ENCODE peak calls at places on chromosomes 5 and 9, in ten cellular contexts. S is choroid plexus epithelial cell, L is colonic mucosa, Z is cardiac fibroblast, V is OCI-LY7, N is brain microvascular endothelial cell, F is mucosa of descending colon, Y is astrocyte of the spinal cord, I is adrenal gland, K is IMR-90. H is an unnamed sample.

GRCh38 chr9:115952667-115953316 is 200.8 kb upstream of the PAPPA start:
- DNase-seq in N (peak; percentile 78), Z (peak; percentile 91), L (no peak), V (no peak), F (no peak), I (no peak), S (peak; percentile 89), Y (peak; percentile 68), K (peak; percentile 88), H (no peak)

GRCh38 chr9:76598971-76599370 is 140.0 kb downstream of the GCNT1 start:
- DNase-seq in Y (no peak), V (no peak), N (no peak), K (no peak), F (no peak), L (no peak), Z (peak; percentile 35), S (no peak), I (no peak), H (no peak)

GRCh38 chr9:129258823-129259301 is 80.8 kb upstream of the IER5L start:
- DNase-seq in N (no peak), L (no peak), F (no peak), V (no peak), I (no peak), Z (no peak), Y (no peak), K (no peak), S (no peak), H (no peak)

GRCh38 chr5:136114406-136115132 is 18.1 kb upstream of the SMAD5 start:
- DNase-seq in Y (no peak), N (no peak), K (no peak), V (no peak), I (no peak), F (no peak), L (no peak), Z (no peak), S (no peak), H (no peak)

GRCh38 chr9:37801287-37801850 is 772 bp downstream of the DCAF10 start:
- DNase-seq in S (peak; percentile 21), K (peak; percentile 9), Y (no peak), V (peak; percentile 52), L (peak; percentile 37), Z (peak; percentile 29), I (peak; percentile 56), N (no peak), F (peak; percentile 60), H (no peak)

GRCh38 chr9:92138157-92138959 is 23.1 kb upstream of the SPTLC1 start:
- DNase-seq in K (peak; percentile 55), L (peak; percentile 55), I (peak; percentile 82), Y (peak; percentile 54), Z (peak; percentile 69), N (peak; percentile 43), S (peak; percentile 69), V (peak; percentile 75), F (peak; percentile 80), H (no peak)

GRCh38 chr5:85576666-85577065 is 1041.1 kb upstream of the COX7C start:
- DNase-seq in N (no peak), Z (no peak), L (no peak), K (no peak), V (no peak), F (no peak), I (no peak), Y (no peak), S (no peak), H (no peak)

GRCh38 chr5:124746916-124747769 is 704 bp upstream of the ZNF608 start:
- DNase-seq in V (peak; percentile 93), F (peak; percentile 72), Z (peak; percentile 94), I (peak; percentile 83), Y (peak; percentile 96), K (peak; percentile 94), N (peak; percentile 91), S (peak; percentile 98), L (peak; percentile 88), H (peak; percentile 97)

GRCh38 chr5:107275333-107275732 is 395.4 kb downstream of the EFNA5 start:
- DNase-seq in Y (no peak), F (no peak), N (no peak), L (no peak), S (no peak), K (no peak), Z (no peak), I (no peak), V (no peak), H (no peak)

DNA sequence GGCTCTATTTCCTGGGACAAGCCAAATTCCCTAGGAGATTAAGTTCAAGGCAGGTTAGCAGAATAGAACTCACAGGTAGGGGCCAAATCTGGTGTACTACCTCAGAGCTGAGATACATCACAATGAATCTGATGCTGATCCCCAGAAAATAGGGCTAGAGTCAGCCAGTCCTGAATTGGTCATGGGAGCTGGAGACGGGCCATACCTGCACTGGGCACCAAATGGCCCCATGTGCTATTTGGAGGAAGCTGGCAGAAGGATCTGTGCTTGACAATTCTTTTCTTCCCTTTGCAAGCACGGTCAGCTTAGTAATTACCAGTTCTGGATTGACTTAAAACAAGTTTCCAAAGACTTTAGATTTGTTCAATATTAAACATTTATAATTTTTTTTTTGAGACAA is 10.4 kb upstream of the GNAQ start:
- DNase-seq in F (no peak), I (no peak), N (no peak), Y (no peak), S (no peak), K (no peak), V (no peak), Z (no peak), L (no peak), H (no peak)
- TF ChIP-seq CTCF in F (no peak), I (no peak), N (no peak), Y (no peak), S (no peak), K (no peak), V (no peak), Z (no peak), L (no peak), H (no peak)

GRCh38 chr5:102865510-102866314 is 110.6 kb downstream of the PAM start:
- DNase-seq in Y (peak; percentile 89), S (peak; percentile 81), N (peak; percentile 92), L (peak; percentile 32), Z (peak; percentile 89), K (peak; percentile 88), I (peak; percentile 75), F (peak; percentile 68), V (no peak), H (no peak)

GRCh38 chr5:102866315-102866693 is 111.2 kb downstream of the PAM start:
- DNase-seq in N (no peak), S (peak; percentile 36), I (no peak), Z (peak; percentile 33), L (no peak), Y (peak; percentile 59), K (peak; percentile 16), F (no peak), V (no peak), H (no peak)

GRCh38 chr5:102869230-102869629 is 114.1 kb downstream of the PAM start:
- DNase-seq in S (no peak), I (no peak), V (no peak), L (no peak), K (no peak), F (no peak), N (no peak), Z (no peak), Y (no peak), H (no peak)

GRCh38 chr5:102865171-102865509 is 110.0 kb downstream of the PAM start:
- DNase-seq in I (no peak), L (no peak), K (peak; percentile 41), N (peak; percentile 26), Y (no peak), Z (peak; percentile 61), V (no peak), F (no peak), S (no peak), H (no peak)

GRCh38 chr5:102867999-102868662 is 113.0 kb downstream of the PAM start:
- DNase-seq in N (peak; percentile 38), V (no peak), L (no peak), K (peak; percentile 41), I (no peak), S (peak; percentile 30), F (no peak), Z (peak; percentile 25), Y (peak; percentile 33), H (no peak)
- H3K4me3 ChIP-seq in N (no peak overlapping the region), V (no peak overlapping the region), L (no peak overlapping the region), K (no peak overlapping the region), I (no peak overlapping the region), S (no peak overlapping the region), F (no peak overlapping the region), Z (no peak overlapping the region), Y (no peak overlapping the region), H (no peak overlapping the region)

GRCh38 chr5:120808135-120808534 is 344.0 kb downstream of the PRR16 start:
- DNase-seq in V (no peak), Y (peak; percentile 10), K (peak; percentile 39), F (no peak), L (no peak), Z (peak; percentile 28), S (peak; percentile 30), N (no peak), I (no peak), H (no peak)
- TF ChIP-seq CTCF in V (no peak), Y (no peak), K (no peak), F (no peak), L (no peak), Z (no peak), S (no peak), N (no peak), I (no peak), H (no peak)

DNA sequence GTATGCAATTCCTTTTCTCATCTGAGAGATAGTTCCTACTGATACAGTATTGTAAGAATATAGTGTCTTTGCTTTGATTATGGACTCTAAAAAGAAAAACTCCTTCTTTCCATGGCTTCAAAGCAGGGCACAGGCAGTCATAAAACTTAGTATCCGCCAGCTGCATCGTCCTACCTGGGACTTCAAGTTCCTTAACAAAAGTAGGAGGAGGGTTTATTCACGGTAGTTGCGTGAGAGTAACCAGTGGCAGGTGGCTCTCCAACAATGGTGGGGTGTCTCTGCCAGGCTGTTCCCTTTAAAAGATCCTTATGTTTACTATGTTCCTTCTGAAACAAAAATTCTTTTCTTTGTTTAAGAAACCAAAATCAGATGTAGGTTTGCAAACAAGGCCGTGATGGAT is 173.5 kb upstream of the DMAC1 start:
- DNase-seq in N (no peak), S (no peak), F (no peak), K (no peak), I (no peak), L (no peak), V (no peak), Y (no peak), Z (no peak), H (no peak)
- H3K4me3 ChIP-seq in N (no peak overlapping the region), S (no peak overlapping the region), F (no peak overlapping the region), K (no peak overlapping the region), I (no peak overlapping the region), L (no peak overlapping the region), V (no peak overlapping the region), Y (no peak overlapping the region), Z (no peak overlapping the region), H (no peak overlapping the region)

GRCh38 chr5:66807743-66808142 is 211.6 kb downstream of the MAST4 start:
- DNase-seq in F (no peak), S (peak; percentile 73), N (peak; percentile 57), Z (peak; percentile 77), K (peak; percentile 55), V (no peak), I (peak; percentile 42), Y (peak; percentile 60), L (peak; percentile 28), H (no peak)
- TF ChIP-seq CTCF in F (no peak), S (peak; percentile 76), N (peak; percentile 74), Z (peak; percentile 63), K (peak; percentile 61), V (no peak), I (peak; percentile 50), Y (peak; percentile 69), L (peak; percentile 9), H (no peak)

H was measured in GM12864.